ENCODE peak calls at places on chromosomes 16 and 17, in six cellular contexts. One of them, this sample, is unnamed. For H3K36me3, the result is how much of the 10 kb centered on the place peaks cover.

GRCh38 chr17:68101992-68102758 is 66.6 kb downstream of the KPNA2 start:
- DNase-seq in GM12878: no peak
- DNase-seq in heart left ventricle: no peak
- DNase-seq in stomach: peak
- DNase-seq in esophagus squamous epithelium: no peak
- DNase-seq in breast epithelium: no peak
- DNase-seq in this sample: peak

GRCh38 chr17:35865412-35866355 is 3.0 kb downstream of the HEATR9 start:
- DNase-seq in GM12878: no peak
- DNase-seq in heart left ventricle: no peak
- DNase-seq in stomach: no peak
- DNase-seq in esophagus squamous epithelium: no peak
- DNase-seq in breast epithelium: no peak
- DNase-seq in this sample: no peak

GRCh38 chr17:71098071-71098470 is 928.7 kb downstream of the KCNJ2 start:
- DNase-seq in GM12878: no peak
- DNase-seq in heart left ventricle: no peak
- DNase-seq in stomach: no peak
- DNase-seq in esophagus squamous epithelium: no peak
- DNase-seq in breast epithelium: no peak
- DNase-seq in this sample: peak

GRCh38 chr17:79612468-79613194 is 1.8 kb upstream of the RBFOX3 start:
- DNase-seq in GM12878: no peak
- DNase-seq in heart left ventricle: no peak
- DNase-seq in stomach: peak
- DNase-seq in esophagus squamous epithelium: no peak
- DNase-seq in breast epithelium: no peak
- DNase-seq in this sample: peak

GRCh38 chr16:52494621-52495020 is 52.3 kb downstream of the TOX3 start:
- DNase-seq in GM12878: no peak
- DNase-seq in heart left ventricle: no peak
- DNase-seq in stomach: no peak
- DNase-seq in esophagus squamous epithelium: no peak
- DNase-seq in breast epithelium: no peak
- DNase-seq in this sample: no peak

GRCh38 chr17:1830288-1830687 is 483 bp downstream of the RPA1 start:
- DNase-seq in GM12878: no peak
- DNase-seq in heart left ventricle: no peak
- DNase-seq in stomach: no peak
- DNase-seq in esophagus squamous epithelium: no peak
- DNase-seq in breast epithelium: no peak
- DNase-seq in this sample: no peak

GRCh38 chr16:80433617-80434016 is 107.2 kb upstream of the DYNLRB2 start:
- DNase-seq in GM12878: no peak
- DNase-seq in heart left ventricle: no peak
- DNase-seq in stomach: no peak
- DNase-seq in esophagus squamous epithelium: no peak
- DNase-seq in breast epithelium: no peak
- DNase-seq in this sample: no peak

GRCh38 chr17:83189013-83189672 is 109.7 kb downstream of the METRNL start:
- DNase-seq in GM12878: no peak
- DNase-seq in heart left ventricle: peak
- DNase-seq in stomach: no peak
- DNase-seq in esophagus squamous epithelium: no peak
- DNase-seq in breast epithelium: no peak
- DNase-seq in this sample: peak

GRCh38 chr17:68482576-68483001 is 25.3 kb upstream of the WIPI1 start:
- DNase-seq in GM12878: no peak
- DNase-seq in heart left ventricle: no peak
- DNase-seq in stomach: no peak
- DNase-seq in esophagus squamous epithelium: no peak
- DNase-seq in breast epithelium: no peak
- DNase-seq in this sample: no peak

GRCh38 chr16:67230809-67231660 is 4.1 kb downstream of the TMEM208 start:
- DNase-seq in GM12878: no peak
- DNase-seq in heart left ventricle: no peak
- DNase-seq in stomach: peak
- DNase-seq in esophagus squamous epithelium: no peak
- DNase-seq in breast epithelium: no peak
- DNase-seq in this sample: no peak

GRCh38 chr16:87744750-87745514 is 20.9 kb downstream of the KLHDC4 start:
- DNase-seq in GM12878: no peak
- DNase-seq in heart left ventricle: no peak
- DNase-seq in stomach: peak
- DNase-seq in esophagus squamous epithelium: no peak
- DNase-seq in breast epithelium: no peak
- DNase-seq in this sample: no peak
- H3K36me3 ChIP-seq in GM12878: under half
- H3K36me3 ChIP-seq in heart left ventricle: half or more
- H3K36me3 ChIP-seq in stomach: half or more
- H3K36me3 ChIP-seq in esophagus squamous epithelium: under half
- H3K36me3 ChIP-seq in breast epithelium: under half
- H3K36me3 ChIP-seq in this sample: under half

GRCh38 chr16:84599528-84600202 is 18.2 kb downstream of the COTL1 start:
- DNase-seq in GM12878: no peak
- DNase-seq in heart left ventricle: peak
- DNase-seq in stomach: peak
- DNase-seq in esophagus squamous epithelium: no peak
- DNase-seq in breast epithelium: no peak
- DNase-seq in this sample: peak
- TF ChIP-seq POLR2A in GM12878: peak
- TF ChIP-seq POLR2A in heart left ventricle: no peak
- TF ChIP-seq POLR2A in stomach: no peak
- TF ChIP-seq POLR2A in esophagus squamous epithelium: no peak
- TF ChIP-seq POLR2A in breast epithelium: no peak
- TF ChIP-seq POLR2A in this sample: no peak

GRCh38 chr16:26985100-26986065 is 81.3 kb upstream of the C16orf82 start:
- DNase-seq in GM12878: no peak
- DNase-seq in heart left ventricle: no peak
- DNase-seq in stomach: no peak
- DNase-seq in esophagus squamous epithelium: no peak
- DNase-seq in breast epithelium: no peak
- DNase-seq in this sample: no peak

GRCh38 chr16:26981266-26981938 is 85.3 kb upstream of the C16orf82 start:
- DNase-seq in GM12878: no peak
- DNase-seq in heart left ventricle: no peak
- DNase-seq in stomach: no peak
- DNase-seq in esophagus squamous epithelium: no peak
- DNase-seq in breast epithelium: no peak
- DNase-seq in this sample: no peak

GRCh38 chr16:26983426-26983825 is 83.3 kb upstream of the C16orf82 start:
- DNase-seq in GM12878: no peak
- DNase-seq in heart left ventricle: no peak
- DNase-seq in stomach: no peak
- DNase-seq in esophagus squamous epithelium: no peak
- DNase-seq in breast epithelium: no peak
- DNase-seq in this sample: no peak

GRCh38 chr16:26987631-26988030 is 79.1 kb upstream of the C16orf82 start:
- DNase-seq in GM12878: no peak
- DNase-seq in heart left ventricle: no peak
- DNase-seq in stomach: no peak
- DNase-seq in esophagus squamous epithelium: no peak
- DNase-seq in breast epithelium: no peak
- DNase-seq in this sample: no peak

DNA sequence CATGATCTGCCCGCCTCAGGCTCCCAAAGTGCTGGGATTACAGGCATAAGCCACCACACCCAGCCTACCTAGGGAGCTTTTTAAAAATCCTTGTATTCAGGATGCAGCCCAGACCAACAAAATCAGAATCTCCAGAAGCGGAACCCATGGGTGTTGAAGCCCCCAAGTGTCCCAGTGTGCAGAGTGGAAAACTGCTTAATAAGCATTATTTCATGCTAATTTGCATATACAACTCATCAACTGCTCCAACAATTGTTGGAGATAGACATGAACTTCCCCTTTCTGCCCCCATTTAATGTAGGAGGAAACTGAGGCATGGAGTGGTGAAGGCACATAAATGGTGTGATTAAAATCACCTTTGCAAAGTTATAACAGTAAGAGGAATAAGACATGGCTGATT is 84.3 kb upstream of the C16orf82 start:
- DNase-seq in GM12878: no peak
- DNase-seq in heart left ventricle: no peak
- DNase-seq in stomach: no peak
- DNase-seq in esophagus squamous epithelium: no peak
- DNase-seq in breast epithelium: no peak
- DNase-seq in this sample: no peak
- H3K36me3 ChIP-seq in GM12878: under half
- H3K36me3 ChIP-seq in heart left ventricle: under half
- H3K36me3 ChIP-seq in stomach: under half
- H3K36me3 ChIP-seq in esophagus squamous epithelium: under half
- H3K36me3 ChIP-seq in breast epithelium: under half
- H3K36me3 ChIP-seq in this sample: under half

DNA sequence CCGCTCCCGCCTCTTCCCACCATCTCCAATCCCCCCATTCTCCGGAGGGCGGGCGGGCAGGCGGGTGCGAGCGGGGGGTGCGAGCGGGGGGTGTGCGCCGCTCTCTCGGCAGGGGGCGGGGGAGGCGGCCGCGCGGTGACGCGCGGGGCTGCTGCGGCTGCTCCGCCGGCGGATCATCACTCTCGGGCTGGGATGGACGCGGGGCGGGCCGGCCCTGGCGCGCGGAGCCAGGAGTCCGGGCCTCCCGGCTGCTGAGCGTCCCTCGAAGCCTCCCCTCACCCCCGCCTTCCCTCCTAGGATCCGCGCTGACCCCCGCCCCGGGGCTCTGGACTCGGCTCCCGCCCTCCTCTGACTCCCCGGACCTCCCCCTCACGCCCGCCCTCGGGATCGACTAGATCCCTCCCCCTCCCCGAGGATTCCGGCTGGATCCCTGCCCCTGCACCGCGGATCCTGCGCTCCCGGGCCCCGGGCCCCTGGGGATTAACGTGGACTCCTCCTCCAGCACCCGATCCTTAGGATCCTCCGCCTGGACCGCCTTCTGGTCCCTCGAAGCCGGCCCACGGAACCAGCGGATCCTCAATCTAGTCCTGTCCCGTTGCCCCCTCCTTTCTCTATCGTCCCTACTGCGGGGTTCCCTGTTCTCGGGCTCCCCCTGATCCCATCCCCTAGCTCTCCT is 978 bp upstream of the TMEM256 start:
- DNase-seq in GM12878: no peak
- DNase-seq in heart left ventricle: peak
- DNase-seq in stomach: peak
- DNase-seq in esophagus squamous epithelium: no peak
- DNase-seq in breast epithelium: peak
- DNase-seq in this sample: peak
- TF ChIP-seq POLR2A in GM12878: no peak
- TF ChIP-seq POLR2A in heart left ventricle: peak
- TF ChIP-seq POLR2A in stomach: no peak
- TF ChIP-seq POLR2A in esophagus squamous epithelium: peak
- TF ChIP-seq POLR2A in breast epithelium: no peak
- TF ChIP-seq POLR2A in this sample: peak

GRCh38 chr16:84884311-84885023 is 64.7 kb downstream of the CRISPLD2 start:
- DNase-seq in GM12878: no peak
- DNase-seq in heart left ventricle: peak
- DNase-seq in stomach: peak
- DNase-seq in esophagus squamous epithelium: no peak
- DNase-seq in breast epithelium: no peak
- DNase-seq in this sample: no peak

GRCh38 chr16:84887207-84887606 is 67.4 kb downstream of the CRISPLD2 start:
- DNase-seq in GM12878: no peak
- DNase-seq in heart left ventricle: no peak
- DNase-seq in stomach: no peak
- DNase-seq in esophagus squamous epithelium: no peak
- DNase-seq in breast epithelium: no peak
- DNase-seq in this sample: no peak

GRCh38 chr16:84886536-84887090 is 66.8 kb downstream of the CRISPLD2 start:
- DNase-seq in GM12878: no peak
- DNase-seq in heart left ventricle: no peak
- DNase-seq in stomach: no peak
- DNase-seq in esophagus squamous epithelium: no peak
- DNase-seq in breast epithelium: no peak
- DNase-seq in this sample: no peak

GRCh38 chr16:84883301-84883700 is 63.5 kb downstream of the CRISPLD2 start:
- DNase-seq in GM12878: no peak
- DNase-seq in heart left ventricle: peak
- DNase-seq in stomach: no peak
- DNase-seq in esophagus squamous epithelium: no peak
- DNase-seq in breast epithelium: no peak
- DNase-seq in this sample: no peak

GRCh38 chr16:84885024-84885910 is 65.5 kb downstream of the CRISPLD2 start:
- DNase-seq in GM12878: no peak
- DNase-seq in heart left ventricle: peak
- DNase-seq in stomach: no peak
- DNase-seq in esophagus squamous epithelium: no peak
- DNase-seq in breast epithelium: no peak
- DNase-seq in this sample: peak
- H3K36me3 ChIP-seq in GM12878: under half
- H3K36me3 ChIP-seq in heart left ventricle: under half
- H3K36me3 ChIP-seq in stomach: under half
- H3K36me3 ChIP-seq in esophagus squamous epithelium: under half
- H3K36me3 ChIP-seq in breast epithelium: under half
- H3K36me3 ChIP-seq in this sample: under half

GRCh38 chr16:49703494-49703893 is 152.4 kb downstream of the ZNF423 start:
- DNase-seq in GM12878: no peak
- DNase-seq in heart left ventricle: no peak
- DNase-seq in stomach: no peak
- DNase-seq in esophagus squamous epithelium: no peak
- DNase-seq in breast epithelium: no peak
- DNase-seq in this sample: no peak

GRCh38 chr16:49701867-49702494 is 153.9 kb downstream of the ZNF423 start:
- DNase-seq in GM12878: no peak
- DNase-seq in heart left ventricle: peak
- DNase-seq in stomach: no peak
- DNase-seq in esophagus squamous epithelium: no peak
- DNase-seq in breast epithelium: no peak
- DNase-seq in this sample: peak

GRCh38 chr16:49700928-49701685 is 154.8 kb downstream of the ZNF423 start:
- DNase-seq in GM12878: no peak
- DNase-seq in heart left ventricle: no peak
- DNase-seq in stomach: no peak
- DNase-seq in esophagus squamous epithelium: no peak
- DNase-seq in breast epithelium: no peak
- DNase-seq in this sample: no peak

GRCh38 chr16:49706620-49707355 is 149.1 kb downstream of the ZNF423 start:
- DNase-seq in GM12878: no peak
- DNase-seq in heart left ventricle: no peak
- DNase-seq in stomach: no peak
- DNase-seq in esophagus squamous epithelium: no peak
- DNase-seq in breast epithelium: no peak
- DNase-seq in this sample: no peak

GRCh38 chr16:49704586-49705155 is 151.2 kb downstream of the ZNF423 start:
- DNase-seq in GM12878: no peak
- DNase-seq in heart left ventricle: no peak
- DNase-seq in stomach: no peak
- DNase-seq in esophagus squamous epithelium: no peak
- DNase-seq in breast epithelium: no peak
- DNase-seq in this sample: no peak
- TF ChIP-seq POLR2A in GM12878: no peak
- TF ChIP-seq POLR2A in heart left ventricle: no peak
- TF ChIP-seq POLR2A in stomach: no peak
- TF ChIP-seq POLR2A in esophagus squamous epithelium: no peak
- TF ChIP-seq POLR2A in breast epithelium: no peak
- TF ChIP-seq POLR2A in this sample: no peak

DNA sequence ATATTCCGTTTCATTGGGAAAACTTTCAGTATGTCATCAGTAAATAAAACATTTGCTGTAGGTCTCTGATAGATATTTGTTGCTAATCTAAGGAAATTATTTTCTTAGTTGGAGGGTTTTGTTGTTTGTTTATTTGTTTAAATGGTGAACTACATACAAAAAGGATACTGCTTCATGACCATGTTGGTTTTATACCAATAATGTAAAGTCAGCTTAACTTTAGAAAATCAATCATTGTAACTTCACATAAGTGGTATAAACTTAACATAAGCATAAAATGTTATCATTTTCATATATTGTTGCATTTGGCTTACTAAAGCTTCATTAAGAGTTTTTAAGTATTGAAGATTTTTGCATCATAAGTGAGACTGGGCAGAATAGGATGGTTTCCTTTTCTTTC is 57.9 kb downstream of the NSRP1 start:
- DNase-seq in GM12878: no peak
- DNase-seq in heart left ventricle: no peak
- DNase-seq in stomach: no peak
- DNase-seq in esophagus squamous epithelium: no peak
- DNase-seq in breast epithelium: no peak
- DNase-seq in this sample: no peak
- H3K36me3 ChIP-seq in GM12878: under half
- H3K36me3 ChIP-seq in heart left ventricle: half or more
- H3K36me3 ChIP-seq in stomach: under half
- H3K36me3 ChIP-seq in esophagus squamous epithelium: under half
- H3K36me3 ChIP-seq in breast epithelium: under half
- H3K36me3 ChIP-seq in this sample: under half

This sample was measured in body of pancreas.